ENCODE peak calls at places on chromosomes 3 and 15, in six cellular contexts. W is activated CD4-positive, alpha-beta T cell treated with anti-CD3 and anti-CD28 coated beads, Interleukin-2, amount 50 U/mL, for 24 hours; Z is erythroblast; I is Peyer's patch; R is NCI-H524; P is kidney glomerular epithelial cell. H is an unnamed sample.

GRCh38 chr3:183541738-183542137 is 13.8 kb downstream of the KLHL6 start:
- DNase-seq in W (no peak), Z (peak), I (no peak), R (no peak), P (no peak), H (no peak)

GRCh38 chr15:62306851-62307504 is 141.9 kb upstream of the C2CD4B start:
- DNase-seq in W (no peak), Z (peak), I (no peak), R (peak), P (peak), H (no peak)

GRCh38 chr15:41796457-41796856 is 22.2 kb downstream of the MAPKBP1 start:
- DNase-seq in W (no peak), Z (no peak), I (no peak), R (no peak), P (no peak), H (no peak)

GRCh38 chr3:58306662-58307286 is 454 bp downstream of the HTD2 start:
- DNase-seq in W (no peak), Z (peak), I (peak), R (peak), P (peak), H (no peak)

GRCh38 chr15:31236184-31237041 is 90.2 kb upstream of the KLF13 start:
- DNase-seq in W (no peak), Z (peak), I (no peak), R (peak), P (peak), H (no peak)

GRCh38 chr3:105610473-105610872 is 243.8 kb downstream of the ALCAM start:
- DNase-seq in W (no peak), Z (no peak), I (no peak), R (peak), P (no peak), H (no peak)

GRCh38 chr3:127159547-127159946 is 33.4 kb upstream of the PRR23E start:
- DNase-seq in W (no peak), Z (no peak), I (peak), R (peak), P (no peak), H (no peak)

GRCh38 chr15:61750271-61751084 is 309.8 kb downstream of the VPS13C start:
- DNase-seq in W (no peak), Z (no peak), I (no peak), R (no peak), P (no peak), H (no peak)

GRCh38 chr3:525415-525814 is 328.9 kb downstream of the CHL1 start:
- DNase-seq in W (no peak), Z (no peak), I (no peak), R (no peak), P (no peak), H (no peak)

GRCh38 chr3:188860147-188860546 is 311.6 kb upstream of the TPRG1 start:
- DNase-seq in W (no peak), Z (no peak), I (no peak), R (no peak), P (no peak), H (no peak)

GRCh38 chr15:74140445-74140761 is 10.0 kb downstream of the ISLR2 start:
- DNase-seq in W (no peak), Z (no peak), I (no peak), R (no peak), P (no peak), H (no peak)

GRCh38 chr3:127911421-127911931 is 3.6 kb upstream of the KBTBD12 start:
- DNase-seq in W (no peak), Z (no peak), I (no peak), R (no peak), P (no peak), H (no peak)

GRCh38 chr3:158709666-158710083 is 22.6 kb downstream of the RARRES1 start:
- DNase-seq in W (no peak), Z (peak), I (no peak), R (no peak), P (peak), H (no peak)

GRCh38 chr3:57228734-57229505 is 1.4 kb downstream of the APPL1 start:
- DNase-seq in W (no peak), Z (peak), I (no peak), R (no peak), P (peak), H (no peak)

GRCh38 chr3:9168230-9168629 is 81.2 kb downstream of the SRGAP3 start:
- DNase-seq in W (peak), Z (no peak), I (no peak), R (no peak), P (no peak), H (no peak)

GRCh38 chr3:49724586-49724985 is 835 bp upstream of the GMPPB start:
- DNase-seq in W (no peak), Z (no peak), I (peak), R (no peak), P (no peak), H (peak)

GRCh38 chr15:80835338-80835737 is 56.2 kb downstream of the CEMIP start:
- DNase-seq in W (no peak), Z (no peak), I (no peak), R (peak), P (no peak), H (no peak)

GRCh38 chr3:157097198-157097597 is 62.7 kb downstream of the CCNL1 start:
- DNase-seq in W (no peak), Z (no peak), I (no peak), R (no peak), P (no peak), H (no peak)

GRCh38 chr3:98972155-98972554 is 70.7 kb upstream of the DCBLD2 start:
- DNase-seq in W (no peak), Z (no peak), I (no peak), R (no peak), P (peak), H (no peak)

GRCh38 chr15:68693071-68693470 is 114.3 kb downstream of the CORO2B start:
- DNase-seq in W (no peak), Z (no peak), I (no peak), R (no peak), P (no peak), H (no peak)

GRCh38 chr3:105836533-105836932 is 32.3 kb downstream of the CBLB start:
- DNase-seq in W (no peak), Z (no peak), I (no peak), R (no peak), P (peak), H (no peak)

GRCh38 chr3:69012111-69012835 is 1.2 kb downstream of the EOGT start:
- DNase-seq in W (no peak), Z (no peak), I (no peak), R (no peak), P (no peak), H (no peak)

GRCh38 chr15:68608206-68608843 is 29.5 kb downstream of the CORO2B start:
- DNase-seq in W (no peak), Z (no peak), I (no peak), R (no peak), P (no peak), H (no peak)

GRCh38 chr3:163632677-163633076 is 1445.6 kb downstream of the SI start:
- DNase-seq in W (no peak), Z (no peak), I (no peak), R (no peak), P (no peak), H (no peak)

GRCh38 chr3:64048631-64049061 is 25.4 kb upstream of the PSMD6 start:
- DNase-seq in W (no peak), Z (no peak), I (no peak), R (no peak), P (no peak), H (no peak)

GRCh38 chr15:90115783-90116182 is 13.5 kb upstream of the IDH2 start:
- DNase-seq in W (no peak), Z (no peak), I (no peak), R (no peak), P (no peak), H (no peak)

GRCh38 chr15:85689729-85690128 is 105.0 kb downstream of the KLHL25 start:
- DNase-seq in W (peak), Z (peak), I (no peak), R (no peak), P (peak), H (peak)

GRCh38 chr3:98602078-98602678 is 8.8 kb upstream of the CPOX start:
- DNase-seq in W (peak), Z (peak), I (no peak), R (peak), P (peak), H (no peak)

GRCh38 chr3:5298453-5298852 is 110.9 kb downstream of the EDEM1 start:
- DNase-seq in W (no peak), Z (no peak), I (no peak), R (peak), P (no peak), H (no peak)

GRCh38 chr3:17039579-17039978 is 154.8 kb downstream of the PLCL2 start:
- DNase-seq in W (no peak), Z (no peak), I (no peak), R (no peak), P (peak), H (no peak)

GRCh38 chr3:52150357-52150756 is 3.9 kb downstream of the POC1A start:
- DNase-seq in W (no peak), Z (no peak), I (no peak), R (no peak), P (no peak), H (no peak)

GRCh38 chr3:134527037-134527436 is 41.2 kb downstream of the CEP63 start:
- DNase-seq in W (no peak), Z (peak), I (no peak), R (no peak), P (no peak), H (no peak)

GRCh38 chr15:66927326-66928077 is 137.9 kb upstream of the SMAD3 start:
- DNase-seq in W (no peak), Z (no peak), I (no peak), R (no peak), P (no peak), H (no peak)

H was measured in CD8-positive, alpha-beta T cell.